ENCODE peak calls at places on chromosomes 11 and 22, in four cellular contexts. F is mesendoderm, E is tibial nerve, A is thyroid gland. G is an unnamed sample.

GRCh38 chr11:31233425-31233824 is 136.1 kb downstream of the DCDC1 start:
- DNase-seq in F (peak; percentile 40), E (no peak), A (no peak), G (no peak)

GRCh38 chr22:28893810-28894209 is 10.4 kb downstream of the ZNRF3 start:
- DNase-seq in F (no peak), E (no peak), A (no peak), G (no peak)

GRCh38 chr11:44630511-44631210 is 65.2 kb downstream of the CD82 start:
- DNase-seq in F (no peak), E (no peak), A (no peak), G (no peak)

GRCh38 chr11:108966206-108966605 is 301.3 kb downstream of the DDX10 start:
- DNase-seq in F (no peak), E (no peak), A (no peak), G (no peak)

GRCh38 chr11:20057055-20057943 is 103.0 kb downstream of the DBX1 start:
- DNase-seq in F (no peak), E (no peak), A (no peak), G (no peak)

GRCh38 chr11:57762235-57762866 is 749 bp downstream of the CTNND1 start:
- DNase-seq in F (no peak), E (no peak), A (peak; percentile 45), G (no peak)

GRCh38 chr22:28151241-28151640 is 232.2 kb upstream of the PITPNB start:
- DNase-seq in F (no peak), E (no peak), A (no peak), G (no peak)

GRCh38 chr11:73189723-73190556 is 28.1 kb upstream of the P2RY2 start:
- DNase-seq in F (no peak), E (no peak), A (no peak), G (no peak)

GRCh38 chr11:93225642-93226041 is 27.9 kb upstream of the SLC36A4 start:
- DNase-seq in F (peak; percentile 7), E (no peak), A (no peak), G (no peak)

GRCh38 chr11:70435765-70436500 is 37.6 kb downstream of the CTTN start:
- DNase-seq in F (no peak), E (no peak), A (no peak), G (no peak)
- H3K36me3 ChIP-seq in F (peaks cover 24% of the 10 kb centered on the region), E (peaks cover 80% of the 10 kb centered on the region), A (peaks cover 68% of the 10 kb centered on the region), G (no peaks in the 10 kb centered on the region)

GRCh38 chr22:42074846-42075245 is 798 bp downstream of the PHETA2 start:
- DNase-seq in F (no peak), E (no peak), A (no peak), G (no peak)

GRCh38 chr22:42072606-42073330 is 1.3 kb upstream of the PHETA2 start:
- DNase-seq in F (no peak), E (no peak), A (no peak), G (no peak)

GRCh38 chr22:42075277-42075676 is 1.2 kb downstream of the PHETA2 start:
- DNase-seq in F (no peak), E (no peak), A (no peak), G (no peak)

GRCh38 chr22:42074153-42074750 is at the start of gene PHETA2:
- DNase-seq in F (peak; percentile 46), E (no peak), A (peak; percentile 45), G (no peak)

DNA sequence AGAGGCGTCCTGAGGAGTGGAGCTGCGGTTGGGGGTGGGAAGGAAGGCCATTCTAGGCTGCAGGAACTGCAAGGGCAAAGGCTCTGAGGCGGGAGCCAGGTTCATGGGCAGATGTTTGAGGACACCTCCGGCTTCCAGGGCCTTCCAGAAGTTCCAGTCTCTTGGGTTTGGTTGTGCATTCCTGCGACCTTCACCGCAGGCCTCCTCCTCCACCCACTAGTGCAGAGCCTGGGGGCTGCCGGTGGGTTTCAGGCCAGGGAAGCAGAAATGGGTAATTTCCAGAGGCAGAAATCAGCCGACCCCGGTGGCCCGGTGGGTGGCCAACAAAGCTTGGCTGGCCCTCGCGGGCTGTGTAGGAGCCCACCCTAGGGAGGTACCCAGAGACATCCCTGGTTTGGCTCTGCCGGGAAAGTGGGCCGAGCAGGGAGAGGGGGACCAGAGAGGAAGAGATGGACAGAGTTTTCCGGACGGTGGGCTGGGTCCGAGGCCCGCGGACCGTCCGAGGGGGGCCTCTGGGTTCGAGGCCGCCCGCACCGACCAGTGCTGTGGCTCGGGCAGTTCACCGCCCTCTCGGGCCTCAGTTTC is 388 bp upstream of the PHETA2 start:
- DNase-seq in F (no peak), E (no peak), A (no peak), G (no peak)
- H3K4me3 ChIP-seq in F (no peak overlapping the region), E (peak overlapping the region; percentile 39), A (peak overlapping the region; percentile 37), G (peak overlapping the region; percentile 48)

GRCh38 chr11:727281-727701 is 20.0 kb upstream of the TALDO1 start:
- DNase-seq in F (no peak), E (no peak), A (no peak), G (no peak)

GRCh38 chr11:727859-728748 is 19.2 kb upstream of the TALDO1 start:
- DNase-seq in F (peak; percentile 87), E (peak; percentile 82), A (peak; percentile 97), G (peak; percentile 74)

GRCh38 chr11:726278-726915 is 20.4 kb downstream of the EPS8L2 start:
- DNase-seq in F (peak; percentile 40), E (no peak), A (peak; percentile 94), G (peak; percentile 57)

GRCh38 chr11:729492-730074 is 17.7 kb upstream of the TALDO1 start:
- DNase-seq in F (no peak), E (no peak), A (no peak), G (no peak)

GRCh38 chr11:728901-729491 is 18.3 kb upstream of the TALDO1 start:
- DNase-seq in F (no peak), E (no peak), A (no peak), G (no peak)
- H3K27me3 ChIP-seq in F (peaks cover 2% of the 10 kb centered on the region), E (no peaks in the 10 kb centered on the region), A (no peaks in the 10 kb centered on the region), G (no peaks in the 10 kb centered on the region)

GRCh38 chr11:61793084-61793828 is 545 bp downstream of the FEN1 start:
- DNase-seq in F (no peak), E (no peak), A (no peak), G (no peak)

GRCh38 chr11:61793829-61794204 is 1.1 kb downstream of the FEN1 start:
- DNase-seq in F (no peak), E (no peak), A (no peak), G (no peak)

GRCh38 chr11:61794579-61794978 is 1.9 kb downstream of the FEN1 start:
- DNase-seq in F (no peak), E (no peak), A (no peak), G (no peak)

GRCh38 chr11:61791737-61792309 is 576 bp downstream of the TMEM258 start:
- DNase-seq in F (peak; percentile 79), E (peak; percentile 54), A (peak; percentile 67), G (no peak)

DNA sequence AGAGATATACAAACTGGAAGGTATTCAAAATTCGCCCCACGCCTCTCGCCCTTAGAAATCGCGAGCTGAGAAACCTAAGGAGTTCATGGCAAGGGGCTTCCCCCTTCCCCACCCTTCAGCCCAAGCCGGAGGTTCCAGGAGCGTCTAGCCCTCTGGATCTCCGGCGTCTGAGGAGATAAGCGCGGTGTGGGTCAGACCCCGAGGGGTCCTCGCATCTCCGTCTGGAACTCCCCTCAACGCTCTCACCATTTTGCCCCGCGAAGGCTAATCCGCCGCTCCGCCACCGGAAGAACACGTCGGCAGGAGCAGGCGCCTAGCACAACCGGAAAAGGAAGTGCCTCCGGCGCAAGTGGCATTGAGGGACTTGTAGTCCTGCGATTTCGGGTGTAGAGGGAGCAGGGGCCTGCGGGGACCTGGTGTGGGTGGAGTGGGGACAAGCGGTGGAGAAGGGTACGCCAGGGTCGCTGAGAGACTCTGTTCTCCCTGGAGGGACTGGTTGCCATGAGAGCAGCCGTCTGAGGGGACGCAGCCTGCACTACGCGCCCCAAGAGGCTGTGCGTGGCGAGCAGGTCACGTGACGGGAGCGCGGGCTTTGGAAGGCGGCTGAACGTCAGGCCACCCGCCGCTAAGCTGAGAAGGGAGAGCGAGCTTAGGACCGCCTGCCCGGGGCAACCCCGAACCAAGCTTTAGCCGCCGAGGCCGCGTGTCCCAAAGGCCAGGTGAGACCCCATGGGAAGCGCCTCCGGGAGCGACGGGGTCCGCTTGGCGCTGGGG is at the start of the genes FEN1 and TMEM258:
- DNase-seq in F (peak; percentile 98), E (peak; percentile 81), A (peak; percentile 90), G (peak; percentile 90)
- H3K36me3 ChIP-seq in F (peaks cover 6% of the 10 kb centered on the region), E (peaks cover 44% of the 10 kb centered on the region), A (peaks cover 28% of the 10 kb centered on the region), G (peaks cover 13% of the 10 kb centered on the region)

DNA sequence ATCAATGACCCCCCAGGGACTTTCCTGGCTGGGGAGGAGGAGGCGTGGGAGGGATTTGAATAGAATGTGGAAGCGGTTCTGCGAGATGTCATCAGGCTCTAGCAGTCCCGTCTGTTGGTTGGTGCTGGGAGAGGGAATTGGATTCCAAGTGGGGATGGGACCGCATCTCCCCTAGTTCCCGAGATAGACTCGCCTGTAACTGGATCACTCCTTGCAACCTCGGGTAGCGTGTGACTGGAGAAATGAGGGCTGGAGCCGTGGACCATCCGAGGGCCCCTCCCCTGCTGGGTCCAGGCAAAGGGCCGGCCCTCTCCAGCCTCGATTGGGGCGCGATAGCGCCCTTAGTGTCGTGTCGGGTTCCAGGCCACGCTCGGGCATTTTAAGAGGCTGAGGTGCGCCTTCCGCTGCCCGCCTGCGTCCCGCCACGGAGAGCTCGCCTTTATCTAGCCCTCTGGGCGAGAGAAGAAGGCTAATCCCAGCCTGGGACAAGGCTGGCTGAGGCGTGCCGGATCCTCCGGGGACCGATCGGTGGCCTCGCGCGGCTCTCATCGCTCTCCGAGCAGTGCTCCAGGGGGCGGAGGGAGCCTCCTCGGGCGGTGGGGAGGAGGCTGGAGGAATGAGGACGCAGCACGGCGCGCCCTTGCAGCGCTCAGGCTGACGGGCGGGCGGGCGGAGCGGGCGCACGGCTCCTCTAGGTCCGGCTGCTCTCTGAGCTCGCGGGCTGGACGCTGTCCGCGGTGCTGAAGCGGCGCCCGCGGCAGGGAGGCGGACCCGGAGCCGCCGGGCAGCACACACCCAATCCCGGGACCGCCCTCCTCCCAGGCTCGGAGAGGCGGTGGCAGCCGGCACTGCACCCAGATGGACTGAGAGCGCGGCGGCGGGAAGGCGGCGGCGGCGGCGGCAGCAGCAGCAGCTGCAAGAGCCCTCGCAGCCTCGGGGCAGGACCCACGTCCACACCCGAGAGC is 107.8 kb downstream of the OSBP2 start:
- DNase-seq in F (peak; percentile 96), E (peak; percentile 62), A (peak; percentile 85), G (peak; percentile 38)
- H3K4me3 ChIP-seq in F (no peak overlapping the region), E (no peak overlapping the region), A (no peak overlapping the region), G (no peak overlapping the region)